ENCODE peak calls at places on chromosomes 7 and 10, in nine cellular contexts. One of them, this sample, is unnamed.

GRCh38 chr10:29730461-29730860 is 95.7 kb upstream of the SVIL start:
- DNase-seq in heart right ventricle: no peak
- DNase-seq in sigmoid colon: no peak
- DNase-seq in psoas muscle: no peak
- DNase-seq in AG04450: no peak
- DNase-seq in aorta: no peak
- DNase-seq in neuronal stem cell: no peak
- DNase-seq in transverse colon: no peak
- DNase-seq in uterus: no peak
- DNase-seq in this sample: no peak

GRCh38 chr10:114045071-114045737 is 1.5 kb downstream of the ADRB1 start:
- DNase-seq in transverse colon: peak
- DNase-seq in neuronal stem cell: no peak
- DNase-seq in psoas muscle: peak
- DNase-seq in heart right ventricle: no peak
- DNase-seq in AG04450: no peak
- DNase-seq in uterus: no peak
- DNase-seq in sigmoid colon: peak
- DNase-seq in aorta: peak
- DNase-seq in this sample: no peak

GRCh38 chr10:62972103-62972502 is 155.9 kb upstream of the EGR2 start:
- DNase-seq in AG04450: no peak
- DNase-seq in sigmoid colon: no peak
- DNase-seq in neuronal stem cell: no peak
- DNase-seq in transverse colon: no peak
- DNase-seq in psoas muscle: no peak
- DNase-seq in uterus: no peak
- DNase-seq in aorta: no peak
- DNase-seq in heart right ventricle: no peak
- DNase-seq in this sample: no peak

GRCh38 chr10:98314577-98315284 is 46.7 kb upstream of the LOXL4 start:
- DNase-seq in neuronal stem cell: no peak
- DNase-seq in heart right ventricle: no peak
- DNase-seq in uterus: no peak
- DNase-seq in sigmoid colon: no peak
- DNase-seq in aorta: peak
- DNase-seq in AG04450: no peak
- DNase-seq in psoas muscle: peak
- DNase-seq in transverse colon: no peak
- DNase-seq in this sample: no peak

GRCh38 chr7:107014381-107015023 is 30.0 kb upstream of the PRKAR2B start:
- DNase-seq in uterus: no peak
- DNase-seq in psoas muscle: no peak
- DNase-seq in sigmoid colon: no peak
- DNase-seq in heart right ventricle: peak
- DNase-seq in AG04450: no peak
- DNase-seq in neuronal stem cell: no peak
- DNase-seq in transverse colon: no peak
- DNase-seq in aorta: no peak
- DNase-seq in this sample: no peak

GRCh38 chr7:85405016-85405415 is 218.2 kb upstream of the SEMA3D start:
- DNase-seq in psoas muscle: no peak
- DNase-seq in transverse colon: no peak
- DNase-seq in AG04450: no peak
- DNase-seq in neuronal stem cell: no peak
- DNase-seq in heart right ventricle: no peak
- DNase-seq in sigmoid colon: no peak
- DNase-seq in aorta: no peak
- DNase-seq in uterus: no peak
- DNase-seq in this sample: no peak

GRCh38 chr10:76711374-76711997 is 926.1 kb downstream of the KCNMA1 start:
- DNase-seq in heart right ventricle: no peak
- DNase-seq in uterus: no peak
- DNase-seq in transverse colon: no peak
- DNase-seq in sigmoid colon: no peak
- DNase-seq in aorta: peak
- DNase-seq in neuronal stem cell: no peak
- DNase-seq in AG04450: no peak
- DNase-seq in psoas muscle: no peak
- DNase-seq in this sample: no peak

GRCh38 chr10:64396105-64396504 is 874.9 kb downstream of the REEP3 start:
- DNase-seq in heart right ventricle: no peak
- DNase-seq in transverse colon: no peak
- DNase-seq in aorta: no peak
- DNase-seq in neuronal stem cell: peak
- DNase-seq in psoas muscle: no peak
- DNase-seq in sigmoid colon: no peak
- DNase-seq in uterus: no peak
- DNase-seq in AG04450: peak
- DNase-seq in this sample: no peak

GRCh38 chr10:78326372-78326771 is 292.7 kb downstream of the RPS24 start:
- DNase-seq in heart right ventricle: no peak
- DNase-seq in uterus: no peak
- DNase-seq in sigmoid colon: no peak
- DNase-seq in psoas muscle: no peak
- DNase-seq in AG04450: no peak
- DNase-seq in neuronal stem cell: no peak
- DNase-seq in transverse colon: no peak
- DNase-seq in aorta: no peak
- DNase-seq in this sample: no peak

GRCh38 chr7:1607686-1608085 is 37.9 kb upstream of the PSMG3 start:
- DNase-seq in psoas muscle: no peak
- DNase-seq in AG04450: no peak
- DNase-seq in uterus: no peak
- DNase-seq in sigmoid colon: no peak
- DNase-seq in heart right ventricle: no peak
- DNase-seq in aorta: peak
- DNase-seq in transverse colon: no peak
- DNase-seq in neuronal stem cell: no peak
- DNase-seq in this sample: no peak

GRCh38 chr10:103542764-103543616 is 49.5 kb downstream of the NEURL1 start:
- DNase-seq in sigmoid colon: no peak
- DNase-seq in heart right ventricle: peak
- DNase-seq in aorta: no peak
- DNase-seq in neuronal stem cell: peak
- DNase-seq in AG04450: no peak
- DNase-seq in psoas muscle: no peak
- DNase-seq in uterus: peak
- DNase-seq in transverse colon: peak
- DNase-seq in this sample: peak

GRCh38 chr10:106557053-106557452 is 607.5 kb downstream of the SORCS1 start:
- DNase-seq in uterus: no peak
- DNase-seq in neuronal stem cell: no peak
- DNase-seq in AG04450: no peak
- DNase-seq in sigmoid colon: no peak
- DNase-seq in psoas muscle: no peak
- DNase-seq in heart right ventricle: no peak
- DNase-seq in aorta: no peak
- DNase-seq in transverse colon: no peak
- DNase-seq in this sample: no peak

GRCh38 chr7:1918063-1918645 is 248.1 kb downstream of the ELFN1 start:
- DNase-seq in transverse colon: no peak
- DNase-seq in psoas muscle: peak
- DNase-seq in aorta: no peak
- DNase-seq in AG04450: no peak
- DNase-seq in neuronal stem cell: no peak
- DNase-seq in sigmoid colon: no peak
- DNase-seq in uterus: no peak
- DNase-seq in heart right ventricle: no peak
- DNase-seq in this sample: no peak

GRCh38 chr7:148982596-148983219 is 45.6 kb downstream of the PDIA4 start:
- DNase-seq in AG04450: no peak
- DNase-seq in neuronal stem cell: no peak
- DNase-seq in sigmoid colon: no peak
- DNase-seq in uterus: no peak
- DNase-seq in heart right ventricle: no peak
- DNase-seq in aorta: no peak
- DNase-seq in transverse colon: no peak
- DNase-seq in psoas muscle: peak
- DNase-seq in this sample: no peak

GRCh38 chr7:69847921-69848612 is 249.8 kb downstream of the AUTS2 start:
- DNase-seq in neuronal stem cell: no peak
- DNase-seq in psoas muscle: no peak
- DNase-seq in sigmoid colon: no peak
- DNase-seq in AG04450: no peak
- DNase-seq in uterus: no peak
- DNase-seq in heart right ventricle: no peak
- DNase-seq in transverse colon: no peak
- DNase-seq in aorta: no peak
- DNase-seq in this sample: no peak

GRCh38 chr10:17756557-17757208 is 4.7 kb downstream of the TMEM236 start:
- DNase-seq in sigmoid colon: no peak
- DNase-seq in psoas muscle: no peak
- DNase-seq in aorta: no peak
- DNase-seq in uterus: no peak
- DNase-seq in transverse colon: peak
- DNase-seq in heart right ventricle: no peak
- DNase-seq in neuronal stem cell: no peak
- DNase-seq in AG04450: no peak
- DNase-seq in this sample: no peak

GRCh38 chr10:22381262-22381661 is 36.0 kb downstream of the SPAG6 start:
- DNase-seq in AG04450: no peak
- DNase-seq in heart right ventricle: no peak
- DNase-seq in sigmoid colon: no peak
- DNase-seq in transverse colon: no peak
- DNase-seq in uterus: no peak
- DNase-seq in neuronal stem cell: no peak
- DNase-seq in aorta: no peak
- DNase-seq in psoas muscle: no peak
- DNase-seq in this sample: no peak

GRCh38 chr7:32658034-32658944 is 163.0 kb downstream of the AVL9 start:
- DNase-seq in transverse colon: peak
- DNase-seq in aorta: no peak
- DNase-seq in neuronal stem cell: no peak
- DNase-seq in sigmoid colon: no peak
- DNase-seq in AG04450: no peak
- DNase-seq in uterus: no peak
- DNase-seq in psoas muscle: no peak
- DNase-seq in heart right ventricle: no peak
- DNase-seq in this sample: no peak

GRCh38 chr7:43220250-43220649 is 107.8 kb downstream of the HECW1 start:
- DNase-seq in heart right ventricle: no peak
- DNase-seq in uterus: no peak
- DNase-seq in sigmoid colon: no peak
- DNase-seq in neuronal stem cell: no peak
- DNase-seq in psoas muscle: no peak
- DNase-seq in AG04450: peak
- DNase-seq in transverse colon: no peak
- DNase-seq in aorta: no peak
- DNase-seq in this sample: no peak

GRCh38 chr7:96591900-96592676 is 117.6 kb downstream of the SEM1 start:
- DNase-seq in psoas muscle: no peak
- DNase-seq in transverse colon: no peak
- DNase-seq in sigmoid colon: no peak
- DNase-seq in AG04450: no peak
- DNase-seq in heart right ventricle: no peak
- DNase-seq in aorta: no peak
- DNase-seq in uterus: no peak
- DNase-seq in neuronal stem cell: no peak
- DNase-seq in this sample: no peak
- H3K27ac ChIP-seq in psoas muscle: no peak
- H3K27ac ChIP-seq in transverse colon: no peak
- H3K27ac ChIP-seq in sigmoid colon: no peak
- H3K27ac ChIP-seq in AG04450: no peak
- H3K27ac ChIP-seq in heart right ventricle: no peak
- H3K27ac ChIP-seq in aorta: no peak
- H3K27ac ChIP-seq in uterus: no peak
- H3K27ac ChIP-seq in neuronal stem cell: no peak
- H3K27ac ChIP-seq in this sample: no peak

GRCh38 chr10:131310054-131310903 is 1.2 kb downstream of the TCERG1L start:
- DNase-seq in aorta: no peak
- DNase-seq in neuronal stem cell: no peak
- DNase-seq in uterus: no peak
- DNase-seq in AG04450: no peak
- DNase-seq in transverse colon: no peak
- DNase-seq in psoas muscle: no peak
- DNase-seq in sigmoid colon: no peak
- DNase-seq in heart right ventricle: no peak
- DNase-seq in this sample: no peak
- H3K4me3 ChIP-seq in aorta: no peak
- H3K4me3 ChIP-seq in neuronal stem cell: no peak
- H3K4me3 ChIP-seq in uterus: no peak
- H3K4me3 ChIP-seq in AG04450: no peak
- H3K4me3 ChIP-seq in transverse colon: no peak
- H3K4me3 ChIP-seq in psoas muscle: no peak
- H3K4me3 ChIP-seq in sigmoid colon: no peak
- H3K4me3 ChIP-seq in heart right ventricle: no peak
- H3K4me3 ChIP-seq in this sample: no peak

DNA sequence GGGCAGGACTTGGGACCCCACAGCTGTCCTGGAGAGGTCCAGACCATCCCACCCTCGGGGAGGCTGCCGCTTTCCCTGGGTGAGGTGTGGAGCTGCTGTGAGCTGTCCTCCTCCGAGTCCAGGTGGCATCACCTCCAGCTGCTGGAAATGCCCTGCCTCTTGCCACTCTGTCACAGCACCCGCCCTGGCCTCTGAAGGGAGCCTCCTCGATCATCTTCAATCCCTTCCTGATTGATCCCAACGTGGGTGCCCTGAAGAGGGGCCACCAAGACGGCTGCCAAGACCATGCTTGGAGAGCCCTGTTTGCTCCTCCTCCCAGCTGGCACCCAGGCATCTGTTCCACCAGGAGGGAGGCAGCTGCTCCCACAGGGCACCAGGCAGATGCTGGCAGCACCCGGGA is 4.6 kb downstream of the C10orf105 start:
- DNase-seq in transverse colon: no peak
- DNase-seq in sigmoid colon: no peak
- DNase-seq in neuronal stem cell: no peak
- DNase-seq in aorta: peak
- DNase-seq in AG04450: no peak
- DNase-seq in psoas muscle: no peak
- DNase-seq in heart right ventricle: no peak
- DNase-seq in uterus: no peak
- DNase-seq in this sample: no peak
- H3K27ac ChIP-seq in transverse colon: peak
- H3K27ac ChIP-seq in sigmoid colon: peak
- H3K27ac ChIP-seq in neuronal stem cell: no peak
- H3K27ac ChIP-seq in aorta: no peak
- H3K27ac ChIP-seq in AG04450: no peak
- H3K27ac ChIP-seq in psoas muscle: no peak
- H3K27ac ChIP-seq in heart right ventricle: peak
- H3K27ac ChIP-seq in uterus: peak
- H3K27ac ChIP-seq in this sample: no peak

DNA sequence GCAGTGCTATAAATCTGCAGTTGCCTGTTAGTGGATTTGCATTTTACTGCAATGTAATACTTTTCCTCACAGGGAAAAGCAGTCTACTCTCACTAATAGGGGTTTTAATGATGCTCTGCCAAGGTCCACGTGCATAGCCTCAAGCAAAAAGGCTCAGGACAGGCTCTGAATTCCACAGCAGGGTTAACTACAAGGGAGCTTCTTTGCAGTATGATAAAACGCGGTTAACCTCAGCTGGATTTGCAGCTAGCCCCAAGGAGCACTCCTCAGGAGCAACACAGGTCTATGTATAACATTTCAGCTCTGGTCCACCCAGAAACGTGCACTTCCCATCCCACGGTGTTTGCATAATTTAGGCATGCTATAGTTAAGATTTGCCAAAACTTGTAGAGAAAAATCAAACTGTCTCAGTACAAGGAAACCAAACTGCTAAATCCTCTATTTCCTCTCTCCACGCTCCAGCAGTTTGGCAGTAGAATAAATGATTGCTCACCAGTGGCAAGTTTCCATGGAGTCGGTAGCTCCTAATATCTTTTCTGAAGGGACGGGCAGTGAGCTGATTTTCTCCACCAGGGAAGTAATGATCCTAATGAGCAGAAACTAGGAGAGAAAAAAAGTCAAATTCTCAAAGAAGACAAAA is 13.1 kb upstream of the ASB4 start:
- DNase-seq in heart right ventricle: no peak
- DNase-seq in uterus: no peak
- DNase-seq in psoas muscle: no peak
- DNase-seq in aorta: no peak
- DNase-seq in transverse colon: no peak
- DNase-seq in neuronal stem cell: no peak
- DNase-seq in sigmoid colon: no peak
- DNase-seq in AG04450: no peak
- DNase-seq in this sample: no peak
- H3K4me3 ChIP-seq in heart right ventricle: no peak
- H3K4me3 ChIP-seq in uterus: no peak
- H3K4me3 ChIP-seq in psoas muscle: no peak
- H3K4me3 ChIP-seq in aorta: no peak
- H3K4me3 ChIP-seq in transverse colon: no peak
- H3K4me3 ChIP-seq in neuronal stem cell: no peak
- H3K4me3 ChIP-seq in sigmoid colon: no peak
- H3K4me3 ChIP-seq in AG04450: no peak
- H3K4me3 ChIP-seq in this sample: no peak

This sample was measured in RWPE2.